ENCODE peak calls at places on chromosomes 13 and 19, in nine cellular contexts. N is IMR-90, E is psoas muscle, S is choroid plexus epithelial cell, P is H1, C is Peyer's patch, U is foreskin fibroblast, I is cardiac fibroblast, L is endodermal cell. X is an unnamed sample.

GRCh38 chr13:90686438-90686837 is 661.0 kb upstream of the MIR17HG start:
- DNase-seq in N (peak), P (no peak), U (peak), S (peak), C (no peak), I (peak), E (no peak), L (no peak), X (peak)

GRCh38 chr13:31887311-31887710 is 144.3 kb upstream of the FRY start:
- DNase-seq in N (peak), U (peak), C (no peak), E (no peak), L (no peak), P (no peak), I (peak), S (peak), X (peak)

GRCh38 chr19:55440411-55441105 is 2.5 kb downstream of the SHISA7 start:
- DNase-seq in E (no peak), S (no peak), C (no peak), L (peak), P (no peak), N (no peak), U (no peak), I (no peak), X (no peak)

GRCh38 chr13:69178000-69178399 is 929.6 kb upstream of the ATXN8OS start:
- DNase-seq in C (no peak), E (no peak), L (no peak), N (no peak), P (no peak), I (no peak), S (no peak), U (no peak), X (no peak)

GRCh38 chr13:89627991-89628390 is 1719.5 kb upstream of the MIR17HG start:
- DNase-seq in I (peak), P (no peak), N (no peak), E (no peak), C (no peak), U (no peak), L (no peak), S (peak), X (no peak)

GRCh38 chr19:10305139-10305806 is 4.3 kb downstream of the ZGLP1 start:
- DNase-seq in C (no peak), N (peak), I (no peak), L (no peak), U (peak), P (no peak), S (no peak), E (peak), X (no peak)

GRCh38 chr13:34155931-34156607 is 338.1 kb downstream of the RFC3 start:
- DNase-seq in N (peak), U (peak), S (peak), E (no peak), L (peak), P (no peak), I (peak), C (no peak), X (peak)

GRCh38 chr13:103521532-103521931 is 455.3 kb upstream of the SLC10A2 start:
- DNase-seq in U (no peak), I (no peak), P (no peak), S (no peak), N (no peak), E (no peak), C (no peak), L (no peak), X (no peak)

GRCh38 chr13:114151565-114152284 is 19.3 kb upstream of the RASA3 start:
- DNase-seq in I (no peak), L (peak), S (no peak), E (peak), U (no peak), N (no peak), P (no peak), C (peak), X (no peak)
- TF ChIP-seq CTCF in I (no peak), L (no peak), S (no peak), E (no peak), U (no peak), N (no peak), P (no peak), C (no peak), X (no peak)

GRCh38 chr19:6501740-6502648 is at the start of gene TUBB4A:
- DNase-seq in C (peak), P (no peak), U (no peak), I (no peak), N (no peak), E (peak), S (no peak), L (peak), X (no peak)

GRCh38 chr19:6503407-6504201 is 1.5 kb upstream of the TUBB4A start:
- DNase-seq in I (no peak), N (no peak), S (no peak), C (no peak), P (no peak), E (no peak), L (no peak), U (no peak), X (no peak)

GRCh38 chr19:6499052-6499790 is 2.9 kb downstream of the TUBB4A start:
- DNase-seq in C (no peak), U (no peak), S (no peak), L (no peak), N (no peak), P (no peak), E (no peak), I (no peak), X (no peak)

GRCh38 chr19:6498294-6499036 is 3.6 kb downstream of the TUBB4A start:
- DNase-seq in U (no peak), I (no peak), L (no peak), C (no peak), N (no peak), P (no peak), S (no peak), E (no peak), X (no peak)

DNA sequence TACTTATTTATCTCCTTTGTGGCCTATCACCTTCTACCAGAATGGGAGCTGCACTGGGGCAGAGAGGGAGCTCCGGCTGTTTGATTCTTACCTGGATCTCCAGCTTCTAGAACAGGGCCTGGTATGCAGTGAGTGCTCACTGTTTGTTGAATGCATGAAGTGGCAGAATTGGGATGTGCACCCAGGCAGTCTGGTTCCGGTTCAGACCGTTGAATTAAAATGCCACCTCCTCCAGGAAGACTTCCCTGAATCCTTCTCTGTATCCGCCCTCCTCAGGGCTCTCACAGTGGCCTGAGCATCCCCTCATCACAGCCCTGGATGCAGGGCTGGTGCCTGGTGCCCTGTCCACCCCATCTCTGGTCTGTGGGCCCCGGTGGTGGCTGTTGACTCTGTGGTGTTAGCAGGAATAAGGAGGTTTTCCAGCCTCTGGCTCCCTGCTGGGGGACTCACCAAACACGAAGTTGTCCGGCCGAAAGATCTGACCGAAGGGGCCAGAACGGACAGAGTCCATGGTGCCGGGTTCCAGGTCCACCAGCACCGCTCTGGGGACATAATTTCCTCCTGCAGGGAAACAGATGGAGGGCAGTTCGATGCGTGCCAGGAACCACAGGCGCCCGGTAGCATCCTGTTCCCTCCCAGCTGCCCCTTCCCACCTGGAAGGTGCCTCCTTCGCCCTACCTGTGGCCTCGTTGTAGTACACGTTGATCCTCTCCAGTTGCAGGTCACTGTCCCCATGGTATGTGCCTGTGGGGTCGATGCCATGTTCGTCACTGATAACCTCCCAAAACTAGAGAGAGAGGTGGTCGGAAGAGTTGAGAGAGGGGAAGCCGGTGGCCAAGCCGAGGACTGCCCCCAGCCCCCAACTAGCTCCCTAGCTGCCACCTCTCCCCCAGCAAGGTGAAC is 1.0 kb downstream of the TUBB4A start:
- DNase-seq in L (peak), I (no peak), E (no peak), C (no peak), N (no peak), S (no peak), P (no peak), U (no peak), X (no peak)
- H3K4me3 ChIP-seq in L (no peak), I (no peak), E (peak), C (peak), N (no peak), S (no peak), P (peak), U (no peak), X (no peak)

GRCh38 chr13:39602614-39603366 is at the start of gene LHFPL6:
- DNase-seq in I (peak), L (peak), U (peak), N (peak), P (peak), E (peak), S (peak), C (peak), X (peak)
- TF ChIP-seq CTCF in I (peak), L (peak), U (peak), N (peak), P (peak), E (no peak), S (peak), C (no peak), X (peak)

GRCh38 chr13:49235856-49236431 is 11.8 kb upstream of the CDADC1 start:
- DNase-seq in C (no peak), I (no peak), P (no peak), U (no peak), N (no peak), E (no peak), S (no peak), L (no peak), X (no peak)
- H3K4me3 ChIP-seq in C (no peak), I (no peak), P (no peak), U (no peak), N (no peak), E (no peak), S (no peak), L (peak), X (no peak)

DNA sequence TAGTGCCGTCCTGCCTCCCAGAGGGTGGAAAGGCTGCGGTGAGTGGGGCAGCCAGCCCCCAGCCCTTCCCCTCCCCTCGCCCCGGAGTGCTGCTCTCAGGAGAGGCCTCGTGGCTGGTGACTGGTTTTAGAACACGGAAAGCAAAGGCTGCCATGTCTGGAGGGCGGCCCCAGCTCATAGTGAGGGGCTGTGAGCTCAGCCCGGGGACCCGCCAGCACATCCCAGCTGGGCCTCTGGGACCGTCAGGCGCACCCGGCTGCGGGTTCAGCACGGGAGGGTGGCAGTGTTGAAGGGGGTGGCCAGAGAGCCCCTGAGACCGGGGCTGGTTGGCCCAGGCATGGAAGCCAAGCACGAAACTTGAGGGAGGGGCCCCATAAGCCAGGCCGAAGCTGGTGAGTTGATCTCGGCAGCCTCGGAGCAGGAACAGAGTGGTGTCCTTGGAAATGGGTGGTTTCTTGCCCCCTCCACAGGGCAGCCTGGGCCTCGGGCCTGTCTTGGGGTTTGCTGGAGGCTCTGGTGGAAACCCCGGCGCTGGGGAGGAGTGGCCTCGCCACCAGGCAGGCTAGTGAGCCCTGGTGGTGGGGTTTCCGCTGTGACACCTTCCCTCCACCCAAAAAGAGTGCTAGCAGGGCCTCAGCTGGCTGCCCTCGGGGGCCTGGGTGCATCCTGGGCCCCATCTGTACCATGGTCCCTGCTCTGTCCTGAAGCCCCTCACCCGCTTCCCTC is 157.7 kb downstream of the KDM4B start:
- DNase-seq in S (no peak), P (no peak), N (no peak), C (peak), L (no peak), U (no peak), I (no peak), E (no peak), X (no peak)
- TF ChIP-seq CTCF in S (no peak), P (no peak), N (no peak), C (no peak), L (no peak), U (no peak), I (no peak), E (no peak), X (no peak)

DNA sequence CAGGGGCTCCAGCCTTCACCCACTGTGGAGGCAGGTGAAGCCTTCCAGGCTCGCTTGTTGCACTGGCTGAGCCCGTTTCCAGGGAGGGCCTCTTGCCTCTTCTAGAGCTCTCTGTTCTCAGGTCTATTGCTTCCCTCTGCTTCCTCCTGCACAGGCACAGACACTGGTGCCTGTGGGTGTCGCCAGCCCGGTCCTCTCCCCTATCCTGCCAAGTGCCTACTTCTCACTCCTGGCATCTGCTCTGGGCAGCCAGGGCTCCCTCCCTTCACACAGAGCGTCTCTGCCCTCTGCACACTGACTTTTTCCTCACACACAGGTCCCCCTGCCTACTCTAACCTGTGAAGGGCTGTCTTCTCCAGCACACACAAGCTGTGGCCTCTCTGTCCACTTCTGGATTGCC is 60.3 kb downstream of the SLC7A9 start:
- DNase-seq in C (no peak), P (no peak), I (no peak), L (no peak), U (no peak), E (no peak), N (no peak), S (no peak), X (no peak)
- H3K4me3 ChIP-seq in C (no peak), P (no peak), I (no peak), L (no peak), U (no peak), E (no peak), N (no peak), S (no peak), X (no peak)

DNA sequence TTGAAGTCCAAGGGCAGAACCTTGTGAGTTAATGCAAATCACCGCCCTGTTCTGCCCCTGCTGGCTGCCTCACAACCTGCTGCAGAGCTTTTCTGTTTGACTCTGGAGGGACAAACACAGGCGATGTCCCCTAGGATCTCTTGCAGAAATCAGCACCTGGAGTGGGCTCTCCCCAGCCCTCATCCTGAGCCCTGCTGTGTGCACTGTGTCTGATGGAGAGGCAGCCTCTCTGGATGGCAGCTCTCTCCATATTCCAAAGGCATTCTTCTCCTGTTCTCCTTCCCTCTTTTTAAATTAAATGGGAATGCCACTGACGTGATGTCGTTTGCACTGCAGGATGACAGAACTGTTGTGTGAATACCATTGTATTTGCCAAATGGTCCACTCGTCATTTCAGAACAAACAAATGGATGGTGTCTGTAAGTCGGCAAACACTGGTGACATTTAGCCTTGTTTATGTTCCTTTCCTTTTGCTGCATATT is 184.1 kb downstream of the ZNF536 start:
- DNase-seq in P (no peak), L (peak), C (no peak), E (no peak), N (no peak), S (no peak), U (no peak), I (no peak), X (no peak)
- TF ChIP-seq CTCF in P (peak), L (peak), C (no peak), E (no peak), N (no peak), S (no peak), U (no peak), I (no peak), X (no peak)

GRCh38 chr19:36526581-36526980 is 1.5 kb downstream of the ZNF260 start:
- DNase-seq in I (peak), N (no peak), C (no peak), L (no peak), U (no peak), E (no peak), S (peak), P (no peak), X (no peak)
- H3K4me3 ChIP-seq in I (no peak), N (no peak), C (no peak), L (peak), U (no peak), E (peak), S (no peak), P (peak), X (no peak)